ENCODE peak calls at places on chromosomes 6 and 20, in eight cellular contexts. K, X, O, T, N, B, L and S are unnamed samples. For H3K4me1, the result is how much of the 10 kb centered on the place peaks cover.

GRCh38 chr6:98787961-98788360 is 46.4 kb upstream of the POU3F2 start:
- DNase-seq in K (no peak), X (peak), O (no peak), T (no peak), N (no peak), B (no peak), L (no peak), S (no peak)

GRCh38 chr20:56828402-56828801 is 199.3 kb downstream of the TFAP2C start:
- DNase-seq in K (peak), X (no peak), O (no peak), T (no peak), N (no peak), B (no peak), L (no peak), S (no peak)

GRCh38 chr6:30876039-30876730 is 8.1 kb upstream of the DDR1 start:
- DNase-seq in K (no peak), X (no peak), O (no peak), T (no peak), N (no peak), B (no peak), L (peak), S (no peak)

GRCh38 chr20:46117704-46118467 is at the start of gene CD40:
- DNase-seq in K (peak), X (peak), O (peak), T (peak), N (peak), B (peak), L (peak), S (peak)

GRCh38 chr20:13563854-13564253 is 74.9 kb downstream of the TASP1 start:
- DNase-seq in K (no peak), X (no peak), O (no peak), T (no peak), N (no peak), B (no peak), L (no peak), S (no peak)

GRCh38 chr6:43900560-43901329 is 130.7 kb downstream of the VEGFA start:
- DNase-seq in K (no peak), X (no peak), O (peak), T (no peak), N (no peak), B (no peak), L (no peak), S (no peak)

GRCh38 chr6:122432816-122433215 is 33.4 kb downstream of the HSF2 start:
- DNase-seq in K (no peak), X (no peak), O (no peak), T (no peak), N (no peak), B (no peak), L (no peak), S (no peak)

GRCh38 chr6:126873351-126873750 is 245.1 kb upstream of the RSPO3 start:
- DNase-seq in K (no peak), X (no peak), O (no peak), T (no peak), N (no peak), B (no peak), L (no peak), S (no peak)

GRCh38 chr20:7346562-7346961 is 579.1 kb downstream of the BMP2 start:
- DNase-seq in K (no peak), X (no peak), O (no peak), T (no peak), N (no peak), B (no peak), L (no peak), S (no peak)

GRCh38 chr20:63750807-63751470 is 11.4 kb downstream of the SLC2A4RG start:
- DNase-seq in K (peak), X (no peak), O (no peak), T (no peak), N (no peak), B (no peak), L (no peak), S (no peak)

GRCh38 chr6:107789361-107789760 is 34.8 kb downstream of the SCML4 start:
- DNase-seq in K (no peak), X (peak), O (no peak), T (no peak), N (no peak), B (no peak), L (no peak), S (no peak)

GRCh38 chr6:29791162-29791561 is 36.5 kb upstream of the HLA-G start:
- DNase-seq in K (no peak), X (no peak), O (no peak), T (no peak), N (no peak), B (no peak), L (no peak), S (no peak)

GRCh38 chr20:10369723-10370090 is 64.3 kb downstream of the MKKS start:
- DNase-seq in K (no peak), X (no peak), O (no peak), T (no peak), N (peak), B (no peak), L (no peak), S (peak)
- TF ChIP-seq POLR2AphosphoS5 in K (no peak), X (no peak), O (peak), T (no peak), N (no peak), B (no peak), L (no peak), S (no peak)

GRCh38 chr20:48784273-48784641 is 43.5 kb downstream of the PREX1 start:
- DNase-seq in K (no peak), X (no peak), O (no peak), T (no peak), N (no peak), B (no peak), L (no peak), S (no peak)
- H3K4me1 ChIP-seq in K (under half), X (under half), O (under half), T (under half), N (half or more), B (half or more), L (under half), S (under half)

DNA sequence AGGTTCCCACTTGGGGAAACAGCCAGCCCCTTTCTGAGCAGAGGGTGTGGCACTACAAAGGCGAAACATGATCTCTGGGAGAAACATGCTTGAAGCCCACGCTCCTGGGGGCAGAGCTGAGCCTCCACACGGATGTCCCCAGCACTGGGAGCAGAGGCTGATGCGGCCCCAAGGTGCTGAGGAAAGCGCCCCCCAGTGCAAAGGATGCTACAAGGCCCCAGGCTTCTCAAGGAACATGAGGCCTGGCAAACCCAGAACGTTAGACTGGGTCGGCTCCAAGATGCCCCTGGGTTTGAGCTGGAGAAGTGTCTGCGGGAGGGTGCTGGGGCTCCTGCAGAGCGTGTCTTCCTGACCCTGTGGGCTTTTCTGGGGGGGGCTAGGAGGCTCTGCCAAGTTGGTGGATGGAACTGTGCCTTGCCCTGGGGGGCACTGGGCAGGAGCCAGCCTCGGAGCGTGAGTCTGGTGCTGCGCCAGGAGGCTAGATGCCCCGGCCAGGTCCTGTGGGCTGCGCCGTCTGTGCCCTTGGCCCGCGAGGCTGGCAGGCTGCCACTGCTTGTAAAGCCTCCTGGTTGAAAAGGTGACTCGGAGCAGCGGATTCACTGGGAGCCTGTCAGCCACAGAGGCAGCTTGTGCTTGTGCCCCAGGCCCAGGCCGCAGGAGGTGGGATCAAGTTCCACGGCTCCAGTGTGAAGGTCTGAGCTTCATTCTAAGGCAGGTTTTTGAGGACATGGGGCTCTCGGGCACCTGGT is 8.1 kb downstream of the SYNJ2 start:
- DNase-seq in K (peak), X (no peak), O (no peak), T (no peak), N (peak), B (no peak), L (peak), S (peak)
- TF ChIP-seq EP300 in K (no peak), X (no peak), O (no peak), T (no peak), N (no peak), B (no peak), L (no peak), S (no peak)

GRCh38 chr6:137165375-137166246 is 7.8 kb downstream of the IL22RA2 start:
- DNase-seq in K (peak), X (no peak), O (peak), T (no peak), N (peak), B (peak), L (no peak), S (peak)
- TF ChIP-seq POLR2AphosphoS5 in K (no peak), X (no peak), O (no peak), T (no peak), N (no peak), B (no peak), L (no peak), S (no peak)